ENCODE peak calls at places on chromosomes 11 and 22, in six cellular contexts. V is GM23338, C is esophagus squamous epithelium, W is uterus, D is lower lobe of right lung, F is heart right ventricle. S is an unnamed sample.
A peak's percentile ranks its signal among the peaks of the same experiment; 100 is the strongest.

GRCh38 chr11:27294654-27295053 is 68.4 kb downstream of the CCDC34 start:
- DNase-seq in V (no peak), C (no peak), W (no peak), D (no peak), F (no peak), S (peak; percentile 27)

GRCh38 chr11:105132716-105133511 is 6.7 kb downstream of the CARD18 start:
- DNase-seq in V (no peak), C (no peak), W (no peak), D (no peak), F (no peak), S (no peak)

GRCh38 chr11:12845739-12846358 is 163.3 kb upstream of the RASSF10 start:
- DNase-seq in V (peak; percentile 59), C (no peak), W (no peak), D (no peak), F (no peak), S (peak; percentile 84)

GRCh38 chr11:12439615-12440014 is 62.2 kb downstream of the PARVA start:
- DNase-seq in V (peak; percentile 56), C (no peak), W (no peak), D (no peak), F (no peak), S (no peak)

GRCh38 chr22:23909258-23909898 is 15.2 kb downstream of the MIF start:
- DNase-seq in V (no peak), C (no peak), W (peak; percentile 16), D (no peak), F (no peak), S (peak; percentile 64)

GRCh38 chr11:75325713-75326438 is 25.6 kb downstream of the ARRB1 start:
- DNase-seq in V (no peak), C (no peak), W (peak; percentile 69), D (peak; percentile 62), F (peak; percentile 45), S (no peak)

GRCh38 chr11:101860694-101861371 is 54.0 kb upstream of the CEP126 start:
- DNase-seq in V (peak; percentile 88), C (no peak), W (peak; percentile 28), D (no peak), F (peak; percentile 28), S (peak; percentile 57)

GRCh38 chr22:24444729-24445466 is 17.5 kb downstream of the ADORA2A start:
- DNase-seq in V (no peak), C (no peak), W (no peak), D (no peak), F (no peak), S (no peak)

GRCh38 chr11:6315811-6316425 is 4.4 kb downstream of the CAVIN3 start:
- DNase-seq in V (peak; percentile 91), C (no peak), W (peak; percentile 65), D (peak; percentile 65), F (peak; percentile 51), S (peak; percentile 63)

GRCh38 chr11:117189941-117190544 is 9.1 kb upstream of the TAGLN start:
- DNase-seq in V (no peak), C (no peak), W (no peak), D (peak; percentile 32), F (no peak), S (no peak)

GRCh38 chr22:25072406-25072805 is 119.9 kb downstream of the KIAA1671 start:
- DNase-seq in V (no peak), C (no peak), W (no peak), D (no peak), F (no peak), S (no peak)

GRCh38 chr22:45142376-45142775 is 21.3 kb upstream of the NUP50 start:
- DNase-seq in V (no peak), C (no peak), W (no peak), D (no peak), F (no peak), S (no peak)

GRCh38 chr11:33802414-33802950 is 28.2 kb upstream of the FBXO3 start:
- DNase-seq in V (peak; percentile 97), C (no peak), W (peak; percentile 47), D (no peak), F (peak; percentile 46), S (peak; percentile 63)

GRCh38 chr11:70247710-70248072 is 22.8 kb upstream of the PPFIA1 start:
- DNase-seq in V (no peak), C (no peak), W (no peak), D (no peak), F (peak; percentile 16), S (no peak)

DNA sequence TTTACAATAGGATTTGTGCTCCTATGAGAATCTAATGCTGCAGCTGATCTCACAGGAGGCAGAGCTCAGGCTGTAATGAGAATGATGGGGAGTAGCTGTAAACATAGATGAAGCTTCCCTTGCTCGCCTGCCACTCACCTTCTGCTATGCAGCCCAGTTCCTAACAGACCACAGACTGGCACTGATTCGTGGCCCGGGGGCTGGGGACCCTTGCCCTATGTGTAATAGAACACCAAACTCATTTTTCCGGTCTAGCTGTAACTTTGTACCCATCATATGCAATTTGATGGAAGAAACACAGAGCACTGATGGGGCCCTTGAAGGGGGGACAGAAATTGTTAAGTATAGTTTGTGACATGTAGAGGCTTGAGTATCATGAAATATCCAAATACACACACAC is 79.6 kb upstream of the OR5AK2 start:
- DNase-seq in V (no peak), C (no peak), W (no peak), D (no peak), F (no peak), S (no peak)
- H3K4me3 ChIP-seq in V (no peak overlapping the region), C (no peak overlapping the region), W (no peak overlapping the region), D (no peak overlapping the region), F (no peak overlapping the region), S (no peak overlapping the region)

DNA sequence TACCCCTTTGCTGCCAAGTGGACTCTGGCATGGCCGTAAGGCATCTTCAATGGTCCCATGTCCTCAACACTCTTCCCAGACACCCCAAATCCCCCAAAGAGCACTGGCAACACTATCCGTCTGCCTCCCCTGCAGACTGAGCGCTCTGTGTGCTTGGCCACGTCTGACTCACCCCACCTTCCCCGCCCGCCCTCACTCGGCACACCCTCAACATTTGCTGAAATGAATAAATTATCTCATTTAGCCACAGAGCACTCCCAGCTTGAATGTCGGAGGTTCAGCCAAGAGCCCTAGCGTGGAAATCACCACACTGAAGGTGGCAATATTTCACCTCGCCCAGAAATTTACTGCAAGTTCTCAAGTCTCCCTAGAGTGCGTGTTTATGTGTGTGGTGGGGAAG is 46.5 kb upstream of the TCF20 start:
- DNase-seq in V (no peak), C (no peak), W (peak; percentile 77), D (no peak), F (no peak), S (no peak)
- H3K4me1 ChIP-seq in V (no peaks in the 10 kb centered on the region), C (peaks cover 79% of the 10 kb centered on the region), W (peaks cover 21% of the 10 kb centered on the region), D (no peaks in the 10 kb centered on the region), F (no peaks in the 10 kb centered on the region), S (no peaks in the 10 kb centered on the region)

GRCh38 chr22:17103351-17103750 is 17.8 kb downstream of the TMEM121B start:
- DNase-seq in V (no peak), C (no peak), W (no peak), D (no peak), F (no peak), S (no peak)

GRCh38 chr22:17102297-17102667 is 17.5 kb downstream of the IL17RA start:
- DNase-seq in V (no peak), C (no peak), W (no peak), D (no peak), F (no peak), S (no peak)

GRCh38 chr22:17105143-17106129 is 15.7 kb downstream of the TMEM121B start:
- DNase-seq in V (no peak), C (no peak), W (no peak), D (no peak), F (no peak), S (no peak)

GRCh38 chr22:17106161-17106784 is 14.9 kb downstream of the TMEM121B start:
- DNase-seq in V (peak; percentile 60), C (no peak), W (no peak), D (no peak), F (no peak), S (no peak)

GRCh38 chr22:17104336-17104935 is 16.7 kb downstream of the TMEM121B start:
- DNase-seq in V (no peak), C (no peak), W (no peak), D (no peak), F (no peak), S (no peak)
- H3K36me3 ChIP-seq in V (no peaks in the 10 kb centered on the region), C (peaks cover 32% of the 10 kb centered on the region), W (no peaks in the 10 kb centered on the region), D (peaks cover 93% of the 10 kb centered on the region), F (no peaks in the 10 kb centered on the region), S (peaks cover 60% of the 10 kb centered on the region)

GRCh38 chr11:72740562-72741428 is 11.4 kb downstream of the ARAP1 start:
- DNase-seq in V (peak; percentile 45), C (no peak), W (no peak), D (no peak), F (no peak), S (no peak)
- H3K4me3 ChIP-seq in V (peak overlapping the region; percentile 17), C (no peak overlapping the region), W (no peak overlapping the region), D (peak overlapping the region; percentile 4), F (no peak overlapping the region), S (no peak overlapping the region)

GRCh38 chr11:126216526-126217305 is 5.1 kb downstream of the FAM118B start:
- DNase-seq in V (no peak), C (no peak), W (no peak), D (no peak), F (no peak), S (no peak)

GRCh38 chr11:126211236-126212088 is at the start of the genes FAM118B and RPUSD4:
- DNase-seq in V (peak; percentile 99), C (peak; percentile 98), W (peak; percentile 98), D (peak; percentile 98), F (peak; percentile 98), S (peak; percentile 98)

GRCh38 chr11:126210871-126211235 is 597 bp downstream of the RPUSD4 start:
- DNase-seq in V (no peak), C (no peak), W (no peak), D (no peak), F (no peak), S (no peak)

GRCh38 chr11:126212089-126212660 is 593 bp downstream of the FAM118B start:
- DNase-seq in V (peak; percentile 27), C (no peak), W (no peak), D (no peak), F (no peak), S (no peak)

GRCh38 chr11:126214446-126215240 is 3.1 kb downstream of the FAM118B start:
- DNase-seq in V (no peak), C (no peak), W (no peak), D (no peak), F (no peak), S (no peak)
- H3K4me1 ChIP-seq in V (peaks cover 19% of the 10 kb centered on the region), C (peaks cover 46% of the 10 kb centered on the region), W (no peaks in the 10 kb centered on the region), D (peaks cover 36% of the 10 kb centered on the region), F (peaks cover 54% of the 10 kb centered on the region), S (peaks cover 9% of the 10 kb centered on the region)

GRCh38 chr11:45667929-45668680 is 2.7 kb upstream of the CHST1 start:
- DNase-seq in V (no peak), C (no peak), W (no peak), D (no peak), F (no peak), S (no peak)
- H3K36me3 ChIP-seq in V (no peaks in the 10 kb centered on the region), C (no peaks in the 10 kb centered on the region), W (no peaks in the 10 kb centered on the region), D (no peaks in the 10 kb centered on the region), F (no peaks in the 10 kb centered on the region), S (no peaks in the 10 kb centered on the region)

GRCh38 chr11:114166389-114166788 is 106.9 kb downstream of the ZBTB16 start:
- DNase-seq in V (no peak), C (no peak), W (no peak), D (no peak), F (no peak), S (no peak)
- H3K4me3 ChIP-seq in V (no peak overlapping the region), C (no peak overlapping the region), W (no peak overlapping the region), D (no peak overlapping the region), F (no peak overlapping the region), S (no peak overlapping the region)

GRCh38 chr11:3167143-3168119 is 2.3 kb upstream of the OSBPL5 start:
- DNase-seq in V (no peak), C (no peak), W (no peak), D (peak; percentile 24), F (no peak), S (no peak)
- H3K4me1 ChIP-seq in V (peaks cover 7% of the 10 kb centered on the region), C (peaks cover 59% of the 10 kb centered on the region), W (peaks cover 16% of the 10 kb centered on the region), D (peaks cover 38% of the 10 kb centered on the region), F (peaks cover 47% of the 10 kb centered on the region), S (peaks cover 9% of the 10 kb centered on the region)